ENCODE peak calls at places on chromosomes 2 and 18, in nine cellular contexts. U is psoas muscle; N is tibial artery; K is BJ; I is body of pancreas; J is CD8-positive, alpha-beta T cell; F is fibroblast of pulmonary artery; S is NT2/D1; L is PC-3. V is an unnamed sample.

GRCh38 chr2:168293766-168294165 is 46.4 kb upstream of the STK39 start:
- DNase-seq in U (no peak), N (no peak), K (no peak), I (no peak), J (no peak), F (no peak), S (no peak), L (peak; percentile 11), V (no peak)

GRCh38 chr18:49911414-49911813 is 98.1 kb upstream of the ACAA2 start:
- DNase-seq in U (no peak), N (no peak), K (no peak), I (no peak), J (no peak), F (no peak), S (no peak), L (no peak), V (no peak)

GRCh38 chr2:128162266-128162665 is 71.3 kb downstream of the UGGT1 start:
- DNase-seq in U (no peak), N (no peak), K (no peak), I (peak; percentile 21), J (no peak), F (no peak), S (no peak), L (no peak), V (no peak)

GRCh38 chr2:218244665-218245064 is 16.1 kb upstream of the GPBAR1 start:
- DNase-seq in U (no peak), N (no peak), K (no peak), I (no peak), J (no peak), F (no peak), S (no peak), L (no peak), V (no peak)

GRCh38 chr2:206193643-206194382 is 34.1 kb downstream of the EEF1B2 start:
- DNase-seq in U (no peak), N (no peak), K (no peak), I (no peak), J (no peak), F (peak; percentile 54), S (no peak), L (no peak), V (no peak)

GRCh38 chr2:201105759-201106158 is 10.2 kb upstream of the CFLAR start:
- DNase-seq in U (no peak), N (no peak), K (no peak), I (no peak), J (no peak), F (no peak), S (no peak), L (no peak), V (no peak)

GRCh38 chr2:44016282-44016681 is 20.5 kb upstream of the LRPPRC start:
- DNase-seq in U (peak; percentile 23), N (no peak), K (no peak), I (peak; percentile 22), J (peak; percentile 33), F (peak; percentile 72), S (peak; percentile 71), L (peak; percentile 61), V (peak; percentile 36)

GRCh38 chr2:222448806-222449205 is 24.5 kb downstream of the SGPP2 start:
- DNase-seq in U (no peak), N (no peak), K (peak; percentile 59), I (peak; percentile 50), J (no peak), F (peak; percentile 96), S (no peak), L (no peak), V (peak; percentile 63)

GRCh38 chr2:155151472-155151871 is 453.0 kb downstream of the KCNJ3 start:
- DNase-seq in U (no peak), N (no peak), K (no peak), I (no peak), J (no peak), F (no peak), S (no peak), L (no peak), V (no peak)

GRCh38 chr18:3660719-3661118 is 210.7 kb downstream of the TGIF1 start:
- DNase-seq in U (no peak), N (no peak), K (no peak), I (peak; percentile 10), J (no peak), F (no peak), S (no peak), L (no peak), V (no peak)

GRCh38 chr2:146734042-146734715 is 1110.7 kb upstream of the ACVR2A start:
- DNase-seq in U (no peak), N (no peak), K (peak; percentile 1), I (no peak), J (no peak), F (peak; percentile 87), S (peak; percentile 32), L (peak; percentile 84), V (no peak)

GRCh38 chr18:59035591-59035990 is 104.1 kb upstream of the SEC11C start:
- DNase-seq in U (no peak), N (no peak), K (no peak), I (no peak), J (no peak), F (no peak), S (no peak), L (no peak), V (no peak)

GRCh38 chr18:49565656-49566055 is 3.8 kb downstream of the LIPG start:
- DNase-seq in U (no peak), N (no peak), K (no peak), I (peak; percentile 85), J (no peak), F (peak; percentile 77), S (no peak), L (no peak), V (peak; percentile 57)

GRCh38 chr2:6914829-6915228 is 2.4 kb upstream of the RNF144A start:
- DNase-seq in U (no peak), N (no peak), K (no peak), I (peak; percentile 51), J (no peak), F (peak; percentile 42), S (no peak), L (peak; percentile 97), V (peak; percentile 56)

GRCh38 chr2:69581774-69582581 is 61.6 kb downstream of the AAK1 start:
- DNase-seq in U (no peak), N (no peak), K (no peak), I (peak; percentile 61), J (no peak), F (peak; percentile 64), S (no peak), L (peak; percentile 70), V (peak; percentile 52)

GRCh38 chr2:182463760-182464159 is 36.9 kb upstream of the PDE1A start:
- DNase-seq in U (no peak), N (no peak), K (no peak), I (no peak), J (no peak), F (peak; percentile 22), S (no peak), L (no peak), V (no peak)

GRCh38 chr2:159516241-159516758 is 100.0 kb downstream of the BAZ2B start:
- DNase-seq in U (no peak), N (no peak), K (peak; percentile 12), I (peak; percentile 63), J (no peak), F (peak; percentile 39), S (no peak), L (peak; percentile 69), V (no peak)

GRCh38 chr18:8661754-8662573 is 43.4 kb upstream of the MTCL1 start:
- DNase-seq in U (no peak), N (no peak), K (no peak), I (peak; percentile 36), J (no peak), F (peak; percentile 57), S (peak; percentile 75), L (peak; percentile 53), V (no peak)

DNA sequence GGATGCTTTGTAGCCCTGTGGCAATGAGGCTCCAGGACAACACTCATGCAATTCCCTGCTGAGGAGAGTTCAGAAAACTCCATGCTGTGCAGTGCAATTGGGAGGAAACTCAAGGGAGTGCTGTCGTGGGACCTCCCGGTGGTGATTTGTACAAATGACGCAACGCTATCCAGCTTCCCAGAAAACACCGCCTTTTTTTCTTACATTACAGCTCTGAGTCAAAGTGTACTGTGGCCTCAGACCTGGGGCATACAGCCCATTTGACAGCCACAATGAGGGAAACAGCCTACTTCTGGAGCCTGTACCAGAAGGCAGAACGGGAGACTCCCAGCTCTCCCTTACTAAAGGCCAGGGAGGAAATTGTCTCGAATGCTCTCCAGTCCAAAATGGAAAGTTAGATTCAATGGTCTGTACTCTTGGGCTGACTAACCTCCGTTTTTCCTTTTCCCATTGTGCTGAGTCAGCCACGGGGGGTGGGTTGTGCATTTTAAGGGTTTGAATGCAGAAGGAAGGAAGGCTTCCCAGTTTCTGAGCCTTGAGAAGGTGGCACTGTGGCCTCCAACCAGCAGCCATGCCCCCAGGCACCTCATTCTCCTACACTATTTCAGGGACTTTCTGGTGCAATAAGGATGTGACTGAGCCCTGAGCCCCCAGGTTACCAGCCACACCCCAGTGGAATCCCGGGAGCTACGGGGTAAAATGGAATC is 16.4 kb upstream of the CYP1B1 start:
- DNase-seq in U (peak; percentile 65), N (peak; percentile 84), K (no peak), I (peak; percentile 58), J (no peak), F (peak; percentile 77), S (no peak), L (no peak), V (peak; percentile 21)
- H3K4me3 ChIP-seq in U (no peak overlapping the region), N (no peak overlapping the region), K (no peak overlapping the region), I (no peak overlapping the region), J (no peak overlapping the region), F (no peak overlapping the region), S (no peak overlapping the region), L (no peak overlapping the region), V (no peak overlapping the region)

DNA sequence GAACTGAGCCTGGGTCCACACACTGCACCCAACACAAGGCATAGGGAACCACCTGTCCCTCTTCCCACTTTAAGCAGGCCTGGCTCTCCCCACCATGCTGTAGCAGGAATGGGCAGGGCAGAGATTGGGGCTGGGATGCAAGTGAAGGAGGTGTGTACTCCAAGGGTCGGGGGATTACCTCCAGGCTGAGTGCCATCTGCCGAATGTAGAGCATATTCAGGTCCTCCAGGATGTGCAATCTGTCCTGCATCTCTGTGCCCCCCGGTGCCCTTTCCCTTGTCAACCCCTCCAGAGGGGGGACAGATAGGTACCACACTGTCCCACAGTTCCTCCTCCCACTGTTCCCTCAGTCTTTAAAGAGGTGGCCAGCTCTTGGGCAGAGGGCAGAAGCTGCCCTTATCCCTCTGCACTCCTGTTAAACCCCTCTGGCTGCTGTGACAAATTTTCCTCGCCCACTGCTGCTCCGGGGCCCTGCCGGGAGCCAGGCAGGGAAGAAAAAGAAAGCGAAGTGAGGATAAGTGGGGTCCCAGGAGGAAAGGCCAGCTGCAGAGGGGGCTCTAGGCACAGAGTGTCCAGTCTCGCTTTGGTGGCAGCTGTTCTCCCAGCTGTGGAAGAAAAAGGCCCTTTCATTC is 2.2 kb downstream of the RTKN start:
- DNase-seq in U (no peak), N (no peak), K (no peak), I (no peak), J (no peak), F (no peak), S (no peak), L (no peak), V (no peak)
- H3K4me3 ChIP-seq in U (peak overlapping the region; percentile 64), N (peak overlapping the region; percentile 50), K (peak overlapping the region; percentile 69), I (no peak overlapping the region), J (no peak overlapping the region), F (peak overlapping the region; percentile 68), S (peak overlapping the region; percentile 78), L (peak overlapping the region; percentile 73), V (no peak overlapping the region)

GRCh38 chr2:190062053-190062452 is 476 bp downstream of the MSTN start:
- DNase-seq in U (no peak), N (no peak), K (no peak), I (no peak), J (no peak), F (no peak), S (no peak), L (no peak), V (no peak)
- H3K4me3 ChIP-seq in U (peak overlapping the region; percentile 74), N (no peak overlapping the region), K (no peak overlapping the region), I (no peak overlapping the region), J (no peak overlapping the region), F (no peak overlapping the region), S (no peak overlapping the region), L (no peak overlapping the region), V (no peak overlapping the region)

GRCh38 chr2:46334389-46335345 is 37.5 kb downstream of the EPAS1 start:
- DNase-seq in U (no peak), N (no peak), K (peak; percentile 95), I (no peak), J (no peak), F (peak; percentile 92), S (no peak), L (peak; percentile 64), V (no peak)
- H3K4me3 ChIP-seq in U (peak overlapping the region; percentile 54), N (peak overlapping the region; percentile 37), K (peak overlapping the region; percentile 28), I (no peak overlapping the region), J (no peak overlapping the region), F (peak overlapping the region; percentile 42), S (no peak overlapping the region), L (no peak overlapping the region), V (no peak overlapping the region)